ENCODE peak calls at places on chromosome 2, in five cellular contexts. I is AG09309; Z is activated CD8-positive, alpha-beta T cell treated with anti-CD3 and anti-CD28 coated beads for 36 hours; U is CD14-positive monocyte; N is A549. X is an unnamed sample.

GRCh38 chr2:41197781-41198180 is 745.9 kb upstream of the SLC8A1 start:
- DNase-seq in I (no peak), Z (no peak), U (no peak), N (no peak), X (no peak)

GRCh38 chr2:127525692-127526141 is 572 bp downstream of the IWS1 start:
- DNase-seq in I (no peak), Z (no peak), U (no peak), N (peak), X (no peak)

GRCh38 chr2:102226612-102227351 is 40.0 kb downstream of the IL1RL2 start:
- DNase-seq in I (no peak), Z (no peak), U (no peak), N (no peak), X (no peak)

GRCh38 chr2:214995926-214996670 is 142.3 kb downstream of the ABCA12 start:
- DNase-seq in I (no peak), Z (no peak), U (no peak), N (no peak), X (peak)

GRCh38 chr2:176637497-176638166 is 368.4 kb downstream of the MTX2 start:
- DNase-seq in I (no peak), Z (no peak), U (no peak), N (peak), X (no peak)

GRCh38 chr2:172084484-172084733 is 898 bp upstream of the DLX1 start:
- DNase-seq in I (no peak), Z (no peak), U (no peak), N (no peak), X (no peak)

GRCh38 chr2:64659252-64659651 is 5.5 kb upstream of the SERTAD2 start:
- DNase-seq in I (no peak), Z (no peak), U (no peak), N (no peak), X (no peak)

GRCh38 chr2:172484253-172484652 is 56.9 kb downstream of the ITGA6 start:
- DNase-seq in I (no peak), Z (no peak), U (no peak), N (no peak), X (no peak)

GRCh38 chr2:70124983-70125480 is 37.8 kb downstream of the PCBP1 start:
- DNase-seq in I (no peak), Z (peak), U (peak), N (peak), X (peak)

GRCh38 chr2:18435425-18436037 is 124.9 kb downstream of the RDH14 start:
- DNase-seq in I (no peak), Z (peak), U (no peak), N (peak), X (no peak)

GRCh38 chr2:84458436-84459027 is 548 bp downstream of the SUCLG1 start:
- DNase-seq in I (no peak), Z (peak), U (no peak), N (no peak), X (peak)

GRCh38 chr2:205579335-205579734 is 103.0 kb upstream of the NRP2 start:
- DNase-seq in I (no peak), Z (no peak), U (no peak), N (no peak), X (no peak)

GRCh38 chr2:7572460-7572859 is 655.2 kb downstream of the RNF144A start:
- DNase-seq in I (no peak), Z (peak), U (no peak), N (no peak), X (no peak)

DNA sequence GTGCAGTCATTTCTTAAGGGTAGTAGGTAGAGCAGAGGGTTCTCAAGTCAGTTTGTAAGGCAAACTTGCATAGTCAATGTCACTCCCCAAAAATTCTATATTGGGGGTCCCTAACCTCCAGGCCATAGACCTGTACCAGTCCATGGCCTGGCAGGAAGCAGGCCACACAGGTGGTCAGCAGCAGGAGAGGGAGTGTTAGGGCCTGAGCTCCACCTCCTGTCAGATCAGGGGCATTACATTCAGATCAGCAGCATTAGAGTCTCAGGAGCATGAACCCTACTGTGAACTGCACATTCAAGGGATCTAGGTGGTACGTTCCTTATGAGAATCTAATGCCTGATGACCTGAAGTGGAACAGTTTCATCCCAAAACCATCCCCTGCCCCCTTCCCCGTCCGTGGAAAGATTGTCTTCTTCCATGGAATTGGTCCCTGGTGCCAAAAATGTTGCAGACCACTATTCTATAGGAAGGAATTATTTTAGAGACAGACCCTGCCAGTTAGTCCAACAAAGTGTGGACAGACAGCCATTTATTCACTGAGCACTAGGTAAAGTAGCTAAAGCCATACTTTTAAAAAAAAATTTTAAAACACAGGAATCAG is 6.7 kb downstream of the COA5 start:
- DNase-seq in I (no peak), Z (peak), U (no peak), N (peak), X (peak)
- TF ChIP-seq CTCF in I (peak), Z (peak), U (peak), N (peak), X (peak)

GRCh38 chr2:199972088-199972626 is 16.8 kb downstream of the MAIP1 start:
- DNase-seq in I (no peak), Z (no peak), U (no peak), N (no peak), X (no peak)

GRCh38 chr2:199977984-199978415 is 22.6 kb downstream of the MAIP1 start:
- DNase-seq in I (peak), Z (peak), U (no peak), N (no peak), X (no peak)

GRCh38 chr2:199973703-199974102 is 18.3 kb downstream of the MAIP1 start:
- DNase-seq in I (no peak), Z (no peak), U (no peak), N (peak), X (no peak)

GRCh38 chr2:199979398-199979797 is 24.0 kb downstream of the MAIP1 start:
- DNase-seq in I (no peak), Z (no peak), U (no peak), N (no peak), X (no peak)

DNA sequence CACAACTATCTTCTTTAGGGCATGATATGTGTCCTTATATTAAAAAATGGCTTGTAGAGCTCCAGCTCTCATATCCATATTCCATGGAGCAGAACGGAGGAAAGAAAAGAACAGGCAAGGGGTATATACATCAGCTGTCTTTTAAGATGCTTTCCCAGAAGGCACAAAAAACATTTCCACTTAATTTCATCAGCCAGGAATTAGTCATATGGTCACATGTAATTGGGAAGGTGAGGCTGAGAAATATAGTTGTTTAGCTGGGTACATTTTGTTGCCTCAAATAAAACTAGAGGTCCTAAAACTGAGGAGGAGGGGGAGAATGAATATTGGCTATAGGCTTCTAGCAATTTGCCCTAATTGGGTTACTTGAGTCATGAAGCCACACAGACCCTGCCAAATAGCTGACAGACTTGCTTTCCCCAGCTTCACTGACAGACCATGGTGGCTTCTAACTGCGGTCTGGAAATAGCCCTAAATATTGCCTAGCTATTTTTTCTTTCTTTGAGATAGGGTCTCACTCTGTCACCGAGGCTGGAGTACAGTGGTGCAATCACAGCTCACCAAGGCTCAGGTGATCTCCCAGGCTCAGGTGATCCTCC is 20.0 kb downstream of the MAIP1 start:
- DNase-seq in I (peak), Z (no peak), U (no peak), N (no peak), X (no peak)
- TF ChIP-seq CTCF in I (no peak), Z (no peak), U (no peak), N (no peak), X (no peak)

DNA sequence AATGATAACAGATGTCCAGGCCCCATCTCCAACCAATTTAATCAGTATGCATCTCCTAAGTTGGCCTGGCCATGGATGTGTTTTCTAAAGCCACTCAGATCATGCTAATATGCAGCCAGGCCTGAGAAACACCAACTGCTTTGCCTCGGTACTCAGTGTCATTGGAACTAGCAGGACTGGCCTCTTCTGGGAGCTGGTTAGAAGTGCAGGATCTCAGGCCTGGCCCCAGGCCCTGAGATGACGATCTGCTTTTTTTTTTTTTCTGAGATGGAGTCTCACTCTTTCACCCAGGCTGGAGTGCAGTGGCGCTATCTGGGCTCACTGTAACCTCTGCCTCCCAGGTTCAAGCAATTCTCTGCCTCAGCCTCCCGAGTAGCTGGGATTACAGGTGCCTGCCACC is 69.1 kb downstream of the IRS1 start:
- DNase-seq in I (no peak), Z (no peak), U (no peak), N (no peak), X (no peak)
- TF ChIP-seq CTCF in I (no peak), Z (no peak), U (no peak), N (no peak), X (no peak)

GRCh38 chr2:173751245-173751975 is 213.8 kb downstream of the SP3 start:
- DNase-seq in I (no peak), Z (no peak), U (no peak), N (no peak), X (no peak)

GRCh38 chr2:173750831-173751230 is 214.3 kb downstream of the SP3 start:
- DNase-seq in I (no peak), Z (no peak), U (no peak), N (no peak), X (no peak)

GRCh38 chr2:173750332-173750731 is 214.8 kb downstream of the SP3 start:
- DNase-seq in I (peak), Z (no peak), U (no peak), N (no peak), X (no peak)

GRCh38 chr2:173753441-173753840 is 211.7 kb downstream of the SP3 start:
- DNase-seq in I (no peak), Z (no peak), U (no peak), N (no peak), X (no peak)

GRCh38 chr2:173752152-173752551 is 213.0 kb downstream of the SP3 start:
- DNase-seq in I (peak), Z (peak), U (no peak), N (no peak), X (no peak)
- TF ChIP-seq CTCF in I (peak), Z (no peak), U (no peak), N (peak), X (peak)

GRCh38 chr2:167869200-167869599 is 378.2 kb downstream of the STK39 start:
- DNase-seq in I (no peak), Z (no peak), U (no peak), N (no peak), X (no peak)
- TF ChIP-seq CTCF in I (no peak), Z (no peak), U (no peak), N (no peak), X (no peak)

DNA sequence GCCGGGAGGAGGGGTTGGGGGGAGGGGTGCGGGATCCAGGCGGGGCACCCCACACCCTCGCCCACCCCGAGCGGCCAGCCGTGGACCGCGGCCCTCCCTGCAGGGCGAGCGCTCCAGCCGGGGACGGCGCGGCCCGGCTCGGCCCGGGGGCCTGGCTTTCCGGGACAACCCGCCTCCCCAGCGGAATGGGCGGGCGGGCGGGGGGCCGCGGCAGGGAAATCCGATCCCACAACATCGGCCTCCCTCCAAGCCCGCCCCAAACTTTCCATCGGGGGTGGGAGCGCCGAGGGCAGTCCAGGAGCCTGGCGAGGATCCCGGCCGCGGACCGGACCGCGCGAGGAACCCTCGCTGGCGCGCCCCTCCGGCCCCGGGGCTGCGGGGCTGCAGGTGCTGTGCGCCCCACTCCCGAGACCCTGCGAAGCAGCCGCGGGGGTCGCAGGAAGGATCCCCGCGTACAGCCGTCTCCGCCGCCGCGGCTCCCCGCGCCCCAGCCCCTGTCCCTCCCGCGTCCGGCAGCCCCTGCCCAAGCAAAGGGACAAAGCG is 528 bp downstream of the SEMA4C start:
- DNase-seq in I (no peak), Z (no peak), U (no peak), N (no peak), X (no peak)
- TF ChIP-seq CTCF in I (no peak), Z (no peak), U (peak), N (no peak), X (no peak)

GRCh38 chr2:109342890-109343289 is 213.9 kb downstream of the SH3RF3 start:
- DNase-seq in I (no peak), Z (no peak), U (no peak), N (no peak), X (peak)
- TF ChIP-seq CTCF in I (no peak), Z (no peak), U (no peak), N (no peak), X (no peak)

DNA sequence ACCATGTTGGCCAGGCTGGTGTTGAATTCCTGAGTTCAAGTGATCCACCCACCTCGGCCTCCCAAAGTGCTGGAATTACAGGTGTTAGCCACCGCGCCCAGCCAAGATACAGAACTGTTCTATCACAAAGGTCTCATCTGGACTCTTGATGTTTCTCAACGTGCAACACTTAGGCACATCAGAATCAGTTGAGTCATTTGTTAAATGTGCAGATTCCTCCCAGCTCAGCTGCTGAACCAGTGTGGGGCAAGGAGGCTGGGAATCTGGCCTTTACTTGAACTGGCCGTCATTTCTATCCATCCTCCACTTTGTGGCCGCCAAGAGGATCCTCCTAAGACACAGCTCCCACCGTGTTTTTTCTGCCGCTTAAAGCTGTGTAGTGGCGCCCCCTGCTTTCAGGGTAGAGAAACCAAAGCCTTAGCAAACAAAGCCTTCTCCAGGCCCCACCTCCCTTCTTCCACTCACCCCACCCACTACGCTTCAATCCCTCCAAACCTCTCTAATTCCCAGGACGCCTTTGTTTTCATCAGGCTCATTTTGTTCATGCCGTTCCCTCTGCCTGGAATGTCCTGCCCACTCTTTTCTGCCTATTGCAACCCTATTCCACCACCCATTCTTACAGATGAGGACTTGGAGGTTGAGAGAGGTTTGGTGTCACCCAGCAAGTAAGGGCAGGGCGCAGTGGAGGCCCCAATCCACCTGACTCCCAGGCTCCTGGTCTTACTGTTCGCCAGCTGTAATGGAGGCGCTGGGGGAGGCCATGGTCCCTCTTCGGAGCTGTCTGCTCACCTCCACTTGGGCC is 776 bp upstream of the SPEG start:
- DNase-seq in I (no peak), Z (peak), U (no peak), N (no peak), X (no peak)
- TF ChIP-seq CTCF in I (peak), Z (peak), U (peak), N (peak), X (no peak)

GRCh38 chr2:9690716-9691498 is 60.1 kb upstream of the YWHAQ start:
- DNase-seq in I (no peak), Z (no peak), U (no peak), N (no peak), X (no peak)
- TF ChIP-seq CTCF in I (no peak), Z (no peak), U (no peak), N (no peak), X (no peak)

DNA sequence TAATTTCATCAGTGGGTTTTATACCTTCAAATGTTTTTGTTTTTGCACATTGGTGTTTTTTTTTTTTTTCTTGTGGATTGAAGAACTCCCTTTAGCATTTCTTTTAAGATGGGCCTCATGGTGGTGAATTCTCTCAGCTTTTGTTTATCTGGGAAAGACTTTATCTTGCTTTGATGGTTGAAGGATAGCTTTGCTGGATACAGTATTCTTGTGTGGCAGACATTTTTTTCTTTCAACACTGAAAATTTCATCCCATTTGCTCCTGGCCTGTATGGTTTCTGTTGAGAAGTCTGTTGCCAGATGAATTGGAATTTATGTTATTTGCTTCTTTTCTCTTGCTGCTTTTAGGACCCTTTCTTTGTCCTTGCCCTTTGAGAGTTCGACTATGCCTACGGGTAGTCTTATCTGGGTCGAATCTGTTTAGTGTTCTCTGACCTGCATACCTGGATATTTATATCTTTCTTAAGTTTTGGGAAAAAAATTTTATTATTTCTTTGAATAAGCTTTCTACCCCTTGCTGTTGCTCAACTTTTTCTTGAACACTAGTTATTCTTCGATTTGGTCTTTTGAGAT is 25.6 kb downstream of the PRKRA start:
- DNase-seq in I (no peak), Z (no peak), U (no peak), N (no peak), X (no peak)
- TF ChIP-seq CTCF in I (no peak), Z (no peak), U (no peak), N (no peak), X (no peak)